ENCODE peak calls at places on chromosomes 2 and 18, in seven cellular contexts. V is NCI-H69; M is iris pigment epithelial cell; D is T-helper 17 cell; T is activated T-cell treated with anti-CD3 and anti-CD28 coated beads, Interleukin-2, amount 50 U/mL, for 24 hours; Q is activated CD4-positive, alpha-beta T cell treated with anti-CD3 and anti-CD28 coated beads for 24 hours; J is mucosa of descending colon. G is an unnamed sample.

GRCh38 chr18:50829644-50830043 is 9.8 kb upstream of the MRO start:
- DNase-seq in V (no peak), M (no peak), D (no peak), T (no peak), Q (no peak), J (no peak), G (peak)

GRCh38 chr2:163465440-163465839 is 270.4 kb downstream of the FIGN start:
- DNase-seq in T (no peak), Q (no peak), M (no peak), J (no peak), V (peak), D (no peak), G (no peak)

GRCh38 chr2:237727363-237727762 is 71.2 kb upstream of the RBM44 start:
- DNase-seq in V (peak), T (no peak), Q (no peak), J (peak), M (peak), D (no peak), G (peak)

GRCh38 chr2:23789012-23789411 is 137.9 kb downstream of the ATAD2B start:
- DNase-seq in D (no peak), V (no peak), J (no peak), M (no peak), T (no peak), Q (no peak), G (peak)

GRCh38 chr2:152627010-152627957 is 90.0 kb downstream of the PRPF40A start:
- DNase-seq in J (peak), T (no peak), V (no peak), D (no peak), Q (no peak), M (peak), G (peak)

GRCh38 chr18:73479472-73479871 is 611.7 kb upstream of the NETO1 start:
- DNase-seq in V (peak), J (no peak), M (no peak), Q (no peak), D (no peak), T (no peak), G (no peak)

GRCh38 chr2:41151746-41152145 is 699.9 kb upstream of the SLC8A1 start:
- DNase-seq in J (no peak), T (no peak), Q (no peak), D (no peak), V (no peak), M (peak), G (no peak)

GRCh38 chr2:68357608-68358337 is 7.3 kb upstream of the PLEK start:
- DNase-seq in V (peak), D (no peak), T (no peak), J (peak), Q (no peak), M (peak), G (peak)

GRCh38 chr2:239950144-239950920 is 74.8 kb downstream of the NDUFA10 start:
- DNase-seq in J (no peak), D (no peak), M (no peak), T (no peak), V (no peak), Q (no peak), G (no peak)

GRCh38 chr2:45009303-45009927 is at the start of gene SIX2:
- DNase-seq in V (peak), D (no peak), M (peak), J (peak), T (peak), Q (no peak), G (peak)

GRCh38 chr18:9428301-9428706 is 47.0 kb upstream of the RALBP1 start:
- DNase-seq in D (no peak), V (peak), M (no peak), T (no peak), Q (no peak), J (no peak), G (peak)

GRCh38 chr2:135925571-135925970 is 49.3 kb upstream of the MCM6 start:
- DNase-seq in Q (no peak), D (no peak), V (no peak), T (no peak), J (no peak), M (peak), G (no peak)

GRCh38 chr2:10654069-10654468 is 35.7 kb downstream of the NOL10 start:
- DNase-seq in J (peak), Q (peak), V (peak), M (peak), T (peak), D (no peak), G (peak)

GRCh38 chr2:231568098-231568784 is 24.4 kb upstream of the TEX44 start:
- DNase-seq in T (no peak), V (peak), J (no peak), D (no peak), Q (no peak), M (no peak), G (no peak)

GRCh38 chr2:200604571-200605255 is 18.9 kb downstream of the AOX1 start:
- DNase-seq in D (no peak), Q (no peak), J (no peak), V (no peak), M (peak), T (no peak), G (no peak)

GRCh38 chr2:55155764-55156221 is 76.3 kb downstream of the CLHC1 start:
- DNase-seq in V (no peak), T (no peak), Q (no peak), M (peak), D (no peak), J (no peak), G (no peak)

G was measured in DMS53.